ENCODE peak calls at places on chromosomes 6 and 20, in four cellular contexts. J is heart right ventricle; W is naive thymus-derived CD4-positive, alpha-beta T cell; N is GM18507. I is an unnamed sample.

GRCh38 chr6:27624672-27625262 is 151.9 kb upstream of the ZNF184 start:
- DNase-seq in W (no peak), N (no peak), J (no peak), I (no peak)

GRCh38 chr20:59831024-59831900 is 102.2 kb downstream of the SYCP2 start:
- DNase-seq in W (no peak), N (no peak), J (no peak), I (peak)

GRCh38 chr6:161578478-161578877 is 304.6 kb upstream of the AGPAT4 start:
- DNase-seq in J (no peak), N (no peak), W (no peak), I (no peak)

GRCh38 chr6:151269318-151269995 is 29.7 kb downstream of the AKAP12 start:
- DNase-seq in W (no peak), N (no peak), J (no peak), I (no peak)

GRCh38 chr6:12605888-12606345 is 110.7 kb upstream of the PHACTR1 start:
- DNase-seq in J (no peak), W (no peak), N (no peak), I (peak)

GRCh38 chr6:2961971-2962370 is 9.4 kb downstream of the SERPINB6 start:
- DNase-seq in W (no peak), N (no peak), J (no peak), I (no peak)

GRCh38 chr6:169719117-169719516 is 5.2 kb downstream of the PHF10 start:
- DNase-seq in J (no peak), N (no peak), W (no peak), I (no peak)

GRCh38 chr6:33904050-33904827 is 100.4 kb upstream of the MLN start:
- DNase-seq in N (no peak), J (peak), W (peak), I (peak)

GRCh38 chr20:32179515-32179914 is 28.0 kb downstream of the PLAGL2 start:
- DNase-seq in W (no peak), J (no peak), N (no peak), I (no peak)

GRCh38 chr20:24546232-24546892 is 76.9 kb downstream of the SYNDIG1 start:
- DNase-seq in W (no peak), N (no peak), J (no peak), I (no peak)

GRCh38 chr20:46430921-46431712 is 24.7 kb upstream of the ELMO2 start:
- DNase-seq in J (no peak), N (no peak), W (no peak), I (no peak)

GRCh38 chr6:6409397-6410030 is 89.1 kb upstream of the F13A1 start:
- DNase-seq in N (no peak), W (no peak), J (peak), I (no peak)

GRCh38 chr20:39602649-39603048 is 640.5 kb downstream of the DHX35 start:
- DNase-seq in J (no peak), N (no peak), W (no peak), I (no peak)

GRCh38 chr6:23633986-23634385 is 492.0 kb upstream of the NRSN1 start:
- DNase-seq in N (no peak), J (no peak), W (no peak), I (no peak)

GRCh38 chr20:36173451-36173933 is 19.0 kb downstream of the EPB41L1 start:
- DNase-seq in J (no peak), N (no peak), W (no peak), I (no peak)

GRCh38 chr6:38503032-38503784 is 136.5 kb downstream of the BTBD9 start:
- DNase-seq in N (no peak), J (no peak), W (no peak), I (no peak)

GRCh38 chr20:33262658-33263065 is 20.4 kb upstream of the BPIFB1 start:
- DNase-seq in N (no peak), W (no peak), J (no peak), I (no peak)

GRCh38 chr6:86215323-86215722 is 572.6 kb upstream of the SYNCRIP start:
- DNase-seq in J (no peak), N (no peak), W (no peak), I (no peak)

GRCh38 chr6:134676307-134677281 is 273.3 kb downstream of the ALDH8A1 start:
- DNase-seq in W (no peak), J (no peak), N (no peak), I (no peak)

GRCh38 chr20:20237093-20237959 is 130.6 kb upstream of the INSM1 start:
- DNase-seq in J (no peak), W (peak), N (peak), I (no peak)

GRCh38 chr6:37056112-37056403 is 50.6 kb downstream of the FGD2 start:
- DNase-seq in W (no peak), N (no peak), J (no peak), I (no peak)

GRCh38 chr20:11144114-11144513 is 470.3 kb upstream of the JAG1 start:
- DNase-seq in J (no peak), N (no peak), W (no peak), I (no peak)

GRCh38 chr6:118768904-118769325 is 117.5 kb upstream of the CEP85L start:
- DNase-seq in W (peak), N (no peak), J (no peak), I (no peak)

GRCh38 chr20:20070871-20071726 is 18.8 kb downstream of the CFAP61 start:
- DNase-seq in N (no peak), W (no peak), J (peak), I (no peak)

GRCh38 chr20:63461364-63461763 is 11.1 kb downstream of the KCNQ2 start:
- DNase-seq in N (no peak), W (no peak), J (no peak), I (no peak)

GRCh38 chr20:63206878-63207277 is 9.1 kb downstream of the YTHDF1 start:
- DNase-seq in N (no peak), J (no peak), W (no peak), I (no peak)

GRCh38 chr6:75210885-75211739 is 5.3 kb upstream of the COL12A1 start:
- DNase-seq in W (no peak), J (no peak), N (no peak), I (no peak)

GRCh38 chr20:39534846-39535245 is 572.7 kb downstream of the DHX35 start:
- DNase-seq in N (no peak), J (no peak), W (no peak), I (no peak)

GRCh38 chr6:41122373-41122772 is 31.8 kb downstream of the TREML1 start:
- DNase-seq in N (no peak), W (no peak), J (no peak), I (no peak)

GRCh38 chr20:5569021-5569420 is 181.2 kb upstream of the SHLD1 start:
- DNase-seq in N (no peak), J (no peak), W (no peak), I (no peak)

GRCh38 chr6:110541701-110542309 is 65.4 kb upstream of the SLC22A16 start:
- DNase-seq in W (no peak), N (no peak), J (peak), I (no peak)

I was measured in GM12878.